ENCODE peak calls at places on chromosomes 13 and 19, in six cellular contexts. One of them, this sample, is unnamed.

GRCh38 chr13:69579351-69579750 is 528.3 kb upstream of the ATXN8OS start:
- DNase-seq in uterus: no peak
- DNase-seq in NB4: peak; percentile 18
- DNase-seq in foreskin fibroblast: no peak
- DNase-seq in epithelial cell of esophagus: peak; percentile 29
- DNase-seq in endodermal cell: no peak
- DNase-seq in this sample: no peak

GRCh38 chr13:25948910-25949309 is 102.9 kb downstream of the SHISA2 start:
- DNase-seq in uterus: no peak
- DNase-seq in NB4: no peak
- DNase-seq in foreskin fibroblast: no peak
- DNase-seq in epithelial cell of esophagus: peak; percentile 44
- DNase-seq in endodermal cell: peak; percentile 35
- DNase-seq in this sample: no peak

GRCh38 chr13:51724721-51725120 is 79.2 kb downstream of the DHRS12 start:
- DNase-seq in uterus: no peak
- DNase-seq in NB4: no peak
- DNase-seq in foreskin fibroblast: no peak
- DNase-seq in epithelial cell of esophagus: no peak
- DNase-seq in endodermal cell: no peak
- DNase-seq in this sample: no peak

GRCh38 chr13:77751513-77752456 is 54.3 kb downstream of the SLAIN1 start:
- DNase-seq in uterus: peak; percentile 17
- DNase-seq in NB4: peak; percentile 74
- DNase-seq in foreskin fibroblast: peak; percentile 6
- DNase-seq in epithelial cell of esophagus: peak; percentile 53
- DNase-seq in endodermal cell: peak; percentile 68
- DNase-seq in this sample: peak; percentile 63

GRCh38 chr19:17560205-17560595 is 4.8 kb downstream of the COLGALT1 start:
- DNase-seq in uterus: peak; percentile 46
- DNase-seq in NB4: no peak
- DNase-seq in foreskin fibroblast: peak; percentile 60
- DNase-seq in epithelial cell of esophagus: peak; percentile 92
- DNase-seq in endodermal cell: no peak
- DNase-seq in this sample: peak; percentile 99

GRCh38 chr13:48155850-48156249 is 60.9 kb upstream of the MED4 start:
- DNase-seq in uterus: no peak
- DNase-seq in NB4: peak; percentile 92
- DNase-seq in foreskin fibroblast: peak; percentile 3
- DNase-seq in epithelial cell of esophagus: peak; percentile 97
- DNase-seq in endodermal cell: no peak
- DNase-seq in this sample: peak; percentile 82

GRCh38 chr13:113905942-113906341 is 42.1 kb upstream of the GAS6 start:
- DNase-seq in uterus: no peak
- DNase-seq in NB4: no peak
- DNase-seq in foreskin fibroblast: no peak
- DNase-seq in epithelial cell of esophagus: no peak
- DNase-seq in endodermal cell: peak; percentile 22
- DNase-seq in this sample: no peak

GRCh38 chr19:19061491-19061890 is 2.3 kb upstream of the SLC25A42 start:
- DNase-seq in uterus: no peak
- DNase-seq in NB4: no peak
- DNase-seq in foreskin fibroblast: no peak
- DNase-seq in epithelial cell of esophagus: no peak
- DNase-seq in endodermal cell: no peak
- DNase-seq in this sample: no peak

GRCh38 chr19:43337737-43338136 is 15.7 kb upstream of the CD177 start:
- DNase-seq in uterus: no peak
- DNase-seq in NB4: no peak
- DNase-seq in foreskin fibroblast: no peak
- DNase-seq in epithelial cell of esophagus: peak; percentile 70
- DNase-seq in endodermal cell: no peak
- DNase-seq in this sample: no peak

GRCh38 chr13:98689347-98689968 is 63.0 kb downstream of the SLC15A1 start:
- DNase-seq in uterus: no peak
- DNase-seq in NB4: no peak
- DNase-seq in foreskin fibroblast: no peak
- DNase-seq in epithelial cell of esophagus: no peak
- DNase-seq in endodermal cell: no peak
- DNase-seq in this sample: no peak

GRCh38 chr19:15199652-15200574 is 882 bp downstream of the NOTCH3 start:
- DNase-seq in uterus: no peak
- DNase-seq in NB4: no peak
- DNase-seq in foreskin fibroblast: peak; percentile 16
- DNase-seq in epithelial cell of esophagus: peak; percentile 66
- DNase-seq in endodermal cell: peak; percentile 91
- DNase-seq in this sample: no peak

GRCh38 chr13:113049521-113049941 is 56.1 kb upstream of the F7 start:
- DNase-seq in uterus: no peak
- DNase-seq in NB4: no peak
- DNase-seq in foreskin fibroblast: no peak
- DNase-seq in epithelial cell of esophagus: no peak
- DNase-seq in endodermal cell: no peak
- DNase-seq in this sample: no peak

GRCh38 chr19:48556825-48557224 is 4.9 kb downstream of the SULT2B1 start:
- DNase-seq in uterus: no peak
- DNase-seq in NB4: no peak
- DNase-seq in foreskin fibroblast: no peak
- DNase-seq in epithelial cell of esophagus: no peak
- DNase-seq in endodermal cell: no peak
- DNase-seq in this sample: no peak

GRCh38 chr19:19606021-19606420 is 12.5 kb downstream of the PBX4 start:
- DNase-seq in uterus: no peak
- DNase-seq in NB4: peak; percentile 40
- DNase-seq in foreskin fibroblast: no peak
- DNase-seq in epithelial cell of esophagus: peak; percentile 97
- DNase-seq in endodermal cell: no peak
- DNase-seq in this sample: no peak

GRCh38 chr19:44587863-44588752 is 25.3 kb upstream of the IGSF23 start:
- DNase-seq in uterus: no peak
- DNase-seq in NB4: peak; percentile 82
- DNase-seq in foreskin fibroblast: peak; percentile 79
- DNase-seq in epithelial cell of esophagus: peak; percentile 89
- DNase-seq in endodermal cell: no peak
- DNase-seq in this sample: peak; percentile 85

GRCh38 chr19:44581288-44581687 is 32.1 kb upstream of the IGSF23 start:
- DNase-seq in uterus: no peak
- DNase-seq in NB4: no peak
- DNase-seq in foreskin fibroblast: no peak
- DNase-seq in epithelial cell of esophagus: no peak
- DNase-seq in endodermal cell: peak; percentile 22
- DNase-seq in this sample: no peak

GRCh38 chr19:44588753-44589112 is 24.6 kb upstream of the IGSF23 start:
- DNase-seq in uterus: no peak
- DNase-seq in NB4: no peak
- DNase-seq in foreskin fibroblast: no peak
- DNase-seq in epithelial cell of esophagus: no peak
- DNase-seq in endodermal cell: no peak
- DNase-seq in this sample: no peak

GRCh38 chr19:44582581-44583265 is 30.6 kb upstream of the IGSF23 start:
- DNase-seq in uterus: no peak
- DNase-seq in NB4: peak; percentile 36
- DNase-seq in foreskin fibroblast: no peak
- DNase-seq in epithelial cell of esophagus: peak; percentile 49
- DNase-seq in endodermal cell: peak; percentile 93
- DNase-seq in this sample: peak; percentile 38

DNA sequence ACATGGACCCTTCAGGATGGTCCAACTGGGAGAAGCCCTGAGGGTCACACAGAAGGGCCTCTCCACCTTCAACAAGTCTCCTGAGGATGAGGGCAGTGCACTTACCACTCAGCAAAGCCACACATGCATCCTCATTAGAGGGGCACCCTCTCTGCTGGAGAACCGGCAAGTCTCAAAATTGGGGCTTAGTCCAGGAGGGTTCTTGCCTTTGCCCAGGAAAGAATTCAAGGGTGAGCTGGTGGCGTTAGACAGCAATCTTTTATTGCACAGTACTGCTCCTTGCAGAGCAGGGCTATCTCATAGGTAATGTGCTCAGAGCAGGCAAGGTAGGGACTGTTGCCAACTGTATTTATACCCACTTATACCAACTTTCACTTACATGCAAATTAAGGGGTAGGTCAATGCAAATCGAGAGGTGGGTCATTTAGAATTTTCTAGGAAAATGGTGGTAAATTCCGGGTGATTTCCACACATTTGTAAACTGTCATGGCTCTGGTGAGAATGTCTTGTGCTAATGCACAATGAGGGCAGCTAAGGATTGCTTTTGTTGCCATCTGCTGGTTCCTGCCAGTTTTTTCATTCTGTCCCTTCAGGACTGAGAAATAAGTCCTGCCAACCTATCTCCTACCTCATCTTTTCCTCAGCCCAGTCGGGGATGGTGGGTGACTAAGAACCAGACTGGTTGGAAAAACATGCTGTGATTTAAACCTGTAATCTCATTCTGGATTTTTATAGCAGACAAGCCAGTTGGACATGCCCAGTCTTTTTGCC is 27.8 kb upstream of the IGSF23 start:
- DNase-seq in uterus: no peak
- DNase-seq in NB4: peak; percentile 7
- DNase-seq in foreskin fibroblast: no peak
- DNase-seq in epithelial cell of esophagus: peak; percentile 59
- DNase-seq in endodermal cell: no peak
- DNase-seq in this sample: peak; percentile 60
- TF ChIP-seq CTCF in uterus: no peak
- TF ChIP-seq CTCF in NB4: no peak
- TF ChIP-seq CTCF in foreskin fibroblast: no peak
- TF ChIP-seq CTCF in epithelial cell of esophagus: peak; percentile 46
- TF ChIP-seq CTCF in endodermal cell: no peak
- TF ChIP-seq CTCF in this sample: peak; percentile 14

GRCh38 chr19:30449673-30450072 is 77.5 kb downstream of the ZNF536 start:
- DNase-seq in uterus: no peak
- DNase-seq in NB4: no peak
- DNase-seq in foreskin fibroblast: no peak
- DNase-seq in epithelial cell of esophagus: no peak
- DNase-seq in endodermal cell: no peak
- DNase-seq in this sample: no peak

GRCh38 chr19:30450945-30451344 is 78.8 kb downstream of the ZNF536 start:
- DNase-seq in uterus: no peak
- DNase-seq in NB4: no peak
- DNase-seq in foreskin fibroblast: no peak
- DNase-seq in epithelial cell of esophagus: no peak
- DNase-seq in endodermal cell: no peak
- DNase-seq in this sample: no peak

GRCh38 chr19:30448386-30449130 is 76.4 kb downstream of the ZNF536 start:
- DNase-seq in uterus: no peak
- DNase-seq in NB4: no peak
- DNase-seq in foreskin fibroblast: no peak
- DNase-seq in epithelial cell of esophagus: no peak
- DNase-seq in endodermal cell: no peak
- DNase-seq in this sample: no peak

GRCh38 chr19:30449191-30449590 is 77.0 kb downstream of the ZNF536 start:
- DNase-seq in uterus: no peak
- DNase-seq in NB4: no peak
- DNase-seq in foreskin fibroblast: no peak
- DNase-seq in epithelial cell of esophagus: no peak
- DNase-seq in endodermal cell: no peak
- DNase-seq in this sample: no peak

DNA sequence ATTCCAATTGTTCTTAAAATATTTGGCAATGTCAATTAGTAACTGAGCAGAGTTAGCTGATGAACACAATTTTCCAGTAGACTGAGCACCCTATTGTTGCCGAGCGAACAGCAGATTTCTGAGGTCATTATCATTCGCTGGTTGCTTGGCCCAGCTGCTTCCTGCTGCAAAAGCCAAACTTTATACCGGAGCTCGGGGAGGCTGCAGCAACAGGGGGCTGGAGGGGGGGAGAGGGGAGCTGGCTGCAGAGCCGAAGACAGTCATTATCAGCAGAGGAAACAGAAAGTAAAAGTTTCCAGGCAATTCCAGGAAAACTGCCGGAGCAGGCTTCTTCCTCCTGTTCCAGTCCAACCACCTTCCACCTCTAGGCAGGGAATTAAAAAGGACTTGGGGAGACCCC is 77.9 kb downstream of the ZNF536 start:
- DNase-seq in uterus: peak; percentile 40
- DNase-seq in NB4: no peak
- DNase-seq in foreskin fibroblast: no peak
- DNase-seq in epithelial cell of esophagus: no peak
- DNase-seq in endodermal cell: peak; percentile 78
- DNase-seq in this sample: no peak
- H3K4me3 ChIP-seq in uterus: peak overlapping the region; percentile 27
- H3K4me3 ChIP-seq in NB4: no peak overlapping the region
- H3K4me3 ChIP-seq in foreskin fibroblast: peak overlapping the region; percentile 52
- H3K4me3 ChIP-seq in epithelial cell of esophagus: no peak overlapping the region
- H3K4me3 ChIP-seq in endodermal cell: no peak overlapping the region
- H3K4me3 ChIP-seq in this sample: no peak overlapping the region

GRCh38 chr19:737591-738093 is 13.3 kb upstream of the MISP start:
- DNase-seq in uterus: no peak
- DNase-seq in NB4: peak; percentile 49
- DNase-seq in foreskin fibroblast: no peak
- DNase-seq in epithelial cell of esophagus: peak; percentile 27
- DNase-seq in endodermal cell: peak; percentile 94
- DNase-seq in this sample: peak; percentile 63
- TF ChIP-seq CTCF in uterus: peak; percentile 29
- TF ChIP-seq CTCF in NB4: peak; percentile 56
- TF ChIP-seq CTCF in foreskin fibroblast: peak; percentile 55
- TF ChIP-seq CTCF in epithelial cell of esophagus: peak; percentile 54
- TF ChIP-seq CTCF in endodermal cell: peak; percentile 73
- TF ChIP-seq CTCF in this sample: peak; percentile 70

GRCh38 chr19:35753634-35754364 is 3.0 kb downstream of the HSPB6 start:
- DNase-seq in uterus: no peak
- DNase-seq in NB4: no peak
- DNase-seq in foreskin fibroblast: no peak
- DNase-seq in epithelial cell of esophagus: no peak
- DNase-seq in endodermal cell: no peak
- DNase-seq in this sample: no peak

GRCh38 chr19:35754365-35755139 is 2.3 kb downstream of the HSPB6 start:
- DNase-seq in uterus: no peak
- DNase-seq in NB4: no peak
- DNase-seq in foreskin fibroblast: no peak
- DNase-seq in epithelial cell of esophagus: no peak
- DNase-seq in endodermal cell: no peak
- DNase-seq in this sample: no peak

GRCh38 chr19:35756373-35757230 is at the start of gene HSPB6:
- DNase-seq in uterus: peak; percentile 82
- DNase-seq in NB4: no peak
- DNase-seq in foreskin fibroblast: peak; percentile 79
- DNase-seq in epithelial cell of esophagus: no peak
- DNase-seq in endodermal cell: peak; percentile 76
- DNase-seq in this sample: peak; percentile 83

GRCh38 chr19:35755550-35756371 is 1.1 kb downstream of the HSPB6 start:
- DNase-seq in uterus: peak; percentile 90
- DNase-seq in NB4: no peak
- DNase-seq in foreskin fibroblast: peak; percentile 86
- DNase-seq in epithelial cell of esophagus: peak; percentile 55
- DNase-seq in endodermal cell: peak; percentile 60
- DNase-seq in this sample: peak; percentile 91

GRCh38 chr19:35755160-35755549 is 1.7 kb downstream of the HSPB6 start:
- DNase-seq in uterus: no peak
- DNase-seq in NB4: no peak
- DNase-seq in foreskin fibroblast: no peak
- DNase-seq in epithelial cell of esophagus: no peak
- DNase-seq in endodermal cell: no peak
- DNase-seq in this sample: no peak
- H3K4me3 ChIP-seq in uterus: peak overlapping the region; percentile 96
- H3K4me3 ChIP-seq in NB4: no peak overlapping the region
- H3K4me3 ChIP-seq in foreskin fibroblast: peak overlapping the region; percentile 77
- H3K4me3 ChIP-seq in epithelial cell of esophagus: peak overlapping the region; percentile 22
- H3K4me3 ChIP-seq in endodermal cell: no peak overlapping the region
- H3K4me3 ChIP-seq in this sample: no peak overlapping the region